ENCODE peak calls at places on chromosome 1, in ten cellular contexts. S is NCI-H187; X is activated naive CD4-positive, alpha-beta T cell treated with anti-CD3 and anti-CD28 coated beads, Interleukin-2, amount 50 U/mL, for 16 hours; I is NCI-H1105; V is colonic mucosa; D is ureter; E is A172; O is ELR; H is RWPE1; Q is activated CD4-positive, alpha-beta T cell treated with anti-CD3 and anti-CD28 coated beads for 24 hours. F is an unnamed sample.

GRCh38 chr1:175978926-175979325 is 228.2 kb downstream of the COP1 start:
- DNase-seq in Q (no peak), O (no peak), X (no peak), V (no peak), S (no peak), I (no peak), E (no peak), H (no peak), D (no peak), F (no peak)

GRCh38 chr1:145858238-145858936 is 494 bp downstream of the PIAS3 start:
- DNase-seq in E (peak; percentile 61), S (peak; percentile 40), I (peak; percentile 81), Q (peak; percentile 37), H (peak; percentile 67), D (peak; percentile 69), X (peak; percentile 72), O (peak; percentile 67), V (peak; percentile 75), F (peak; percentile 93)

GRCh38 chr1:234845097-234845660 is 235.2 kb upstream of the IRF2BP2 start:
- DNase-seq in V (no peak), H (no peak), X (peak; percentile 25), O (no peak), I (no peak), E (no peak), S (no peak), D (no peak), Q (no peak), F (no peak)

GRCh38 chr1:244674446-244674845 is 21.5 kb downstream of the DESI2 start:
- DNase-seq in V (no peak), D (no peak), Q (no peak), X (no peak), S (no peak), I (no peak), E (peak; percentile 8), O (peak; percentile 35), H (no peak), F (no peak)

GRCh38 chr1:209428241-209428921 is 155.1 kb upstream of the CAMK1G start:
- DNase-seq in O (no peak), Q (no peak), D (peak; percentile 79), E (no peak), H (peak; percentile 93), S (peak; percentile 3), X (no peak), V (no peak), I (no peak), F (no peak)

GRCh38 chr1:201602413-201603265 is 63.7 kb downstream of the NAV1 start:
- DNase-seq in E (peak; percentile 99), O (peak; percentile 93), I (no peak), D (no peak), S (no peak), X (no peak), Q (no peak), H (peak; percentile 53), V (no peak), F (no peak)

GRCh38 chr1:245380790-245381535 is 226.2 kb downstream of the KIF26B start:
- DNase-seq in I (no peak), X (no peak), O (no peak), S (no peak), H (no peak), D (no peak), V (no peak), E (peak; percentile 22), Q (no peak), F (peak; percentile 57)

GRCh38 chr1:53591924-53592323 is 132.7 kb downstream of the DMRTB1 start:
- DNase-seq in D (no peak), S (no peak), Q (no peak), H (no peak), X (no peak), E (no peak), I (no peak), V (no peak), O (no peak), F (no peak)

GRCh38 chr1:247332215-247332900 is 691 bp upstream of the ZNF496 start:
- DNase-seq in I (peak; percentile 0), V (peak; percentile 45), S (no peak), E (peak; percentile 20), O (peak; percentile 73), H (peak; percentile 56), X (peak; percentile 65), D (peak; percentile 59), Q (peak; percentile 27), F (no peak)

F was measured in H1.